ENCODE peak calls at places on chromosomes 16 and 17, in ten cellular contexts. A is left colon; Z is stimulated activated CD8-positive, alpha-beta memory T cell treated with anti-CD3 and anti-CD28 coated beads, Interleukin-4, amount 100 ng/mL, for 1 hour; O is stimulated activated CD4-positive, alpha-beta T cell treated with anti-CD3 and anti-CD28 coated beads, Interleukin-1b, Interleukin-23, amount 100 ng/mL, for 24 hours; U is amniotic stem cell; Y is NCI-H1436; T is pancreas; R is tibial nerve; L is GM18507; E is HTR-8/SVneo. W is an unnamed sample.

GRCh38 chr17:31112001-31112661 is 17.4 kb downstream of the NF1 start:
- DNase-seq in A (no peak), Z (no peak), O (no peak), U (no peak), Y (no peak), T (no peak), R (no peak), L (no peak), E (no peak), W (no peak)

GRCh38 chr17:42221886-42222745 is 27.8 kb upstream of the GHDC start:
- DNase-seq in A (peak; percentile 45), Z (no peak), O (peak; percentile 31), U (peak; percentile 2), Y (peak; percentile 37), T (no peak), R (no peak), L (peak; percentile 25), E (peak; percentile 67), W (peak; percentile 22)

GRCh38 chr16:19105891-19106624 is 7.7 kb upstream of the ITPRIPL2 start:
- DNase-seq in A (no peak), Z (no peak), O (no peak), U (no peak), Y (no peak), T (no peak), R (no peak), L (no peak), E (no peak), W (no peak)

GRCh38 chr17:77155125-77155524 is 14.4 kb downstream of the SEC14L1 start:
- DNase-seq in A (no peak), Z (no peak), O (no peak), U (no peak), Y (no peak), T (no peak), R (no peak), L (no peak), E (no peak), W (no peak)

GRCh38 chr17:42547001-42547461 is 5.7 kb upstream of the HSD17B1 start:
- DNase-seq in A (no peak), Z (no peak), O (no peak), U (no peak), Y (no peak), T (no peak), R (no peak), L (no peak), E (no peak), W (no peak)

GRCh38 chr16:22874394-22874793 is 60.4 kb downstream of the HS3ST2 start:
- DNase-seq in A (no peak), Z (no peak), O (no peak), U (no peak), Y (no peak), T (no peak), R (no peak), L (no peak), E (no peak), W (no peak)

GRCh38 chr16:8493885-8494487 is 96.3 kb downstream of the TMEM114 start:
- DNase-seq in A (no peak), Z (no peak), O (no peak), U (no peak), Y (no peak), T (no peak), R (no peak), L (no peak), E (no peak), W (no peak)

GRCh38 chr17:48619821-48620496 is 4.9 kb upstream of the HOXB8 start:
- DNase-seq in A (peak; percentile 32), Z (no peak), O (no peak), U (no peak), Y (no peak), T (no peak), R (no peak), L (no peak), E (no peak), W (no peak)

GRCh38 chr16:49594706-49595534 is 221.3 kb downstream of the C16orf78 start:
- DNase-seq in A (no peak), Z (no peak), O (no peak), U (no peak), Y (no peak), T (no peak), R (no peak), L (no peak), E (no peak), W (no peak)

GRCh38 chr17:60416368-60416925 is 5.8 kb upstream of the CHCT1 start:
- DNase-seq in A (no peak), Z (no peak), O (no peak), U (no peak), Y (no peak), T (no peak), R (no peak), L (no peak), E (no peak), W (no peak)

GRCh38 chr17:51739245-51739886 is 419.1 kb downstream of the CA10 start:
- DNase-seq in A (no peak), Z (no peak), O (no peak), U (no peak), Y (peak; percentile 93), T (no peak), R (no peak), L (no peak), E (no peak), W (peak; percentile 23)

GRCh38 chr17:17781591-17782424 is 55.0 kb downstream of the SREBF1 start:
- DNase-seq in A (peak; percentile 67), Z (no peak), O (no peak), U (no peak), Y (peak; percentile 76), T (peak; percentile 78), R (peak; percentile 60), L (no peak), E (peak; percentile 64), W (peak; percentile 67)

GRCh38 chr17:45241315-45242011 is 19.8 kb downstream of the FMNL1 start:
- DNase-seq in A (peak; percentile 66), Z (no peak), O (no peak), U (no peak), Y (peak; percentile 91), T (peak; percentile 43), R (no peak), L (no peak), E (no peak), W (peak; percentile 74)

GRCh38 chr17:35376245-35376644 is 2.8 kb upstream of the SLFN11 start:
- DNase-seq in A (no peak), Z (no peak), O (no peak), U (no peak), Y (no peak), T (no peak), R (no peak), L (no peak), E (no peak), W (no peak)

GRCh38 chr17:67742025-67742424 is 24.3 kb downstream of the NOL11 start:
- DNase-seq in A (no peak), Z (no peak), O (no peak), U (no peak), Y (no peak), T (no peak), R (no peak), L (no peak), E (no peak), W (no peak)

GRCh38 chr16:16183562-16183961 is 39.7 kb downstream of the ABCC6 start:
- DNase-seq in A (no peak), Z (no peak), O (no peak), U (no peak), Y (no peak), T (no peak), R (no peak), L (no peak), E (no peak), W (no peak)

GRCh38 chr16:81846105-81846504 is 67.0 kb downstream of the PLCG2 start:
- DNase-seq in A (no peak), Z (no peak), O (no peak), U (no peak), Y (no peak), T (no peak), R (no peak), L (no peak), E (no peak), W (no peak)

GRCh38 chr16:71771571-71771970 is 37.1 kb downstream of the AP1G1 start:
- DNase-seq in A (no peak), Z (no peak), O (no peak), U (no peak), Y (no peak), T (no peak), R (no peak), L (no peak), E (no peak), W (no peak)

GRCh38 chr17:76734080-76734840 is 2.9 kb downstream of the SRSF2 start:
- DNase-seq in A (no peak), Z (no peak), O (no peak), U (no peak), Y (no peak), T (no peak), R (no peak), L (no peak), E (no peak), W (no peak)

GRCh38 chr17:8162232-8162996 is at the start of gene VAMP2:
- DNase-seq in A (peak; percentile 88), Z (peak; percentile 53), O (peak; percentile 68), U (peak; percentile 60), Y (peak; percentile 70), T (peak; percentile 74), R (peak; percentile 72), L (no peak), E (no peak), W (peak; percentile 69)

GRCh38 chr17:21078056-21078825 is 35.4 kb upstream of the USP22 start:
- DNase-seq in A (no peak), Z (no peak), O (no peak), U (no peak), Y (no peak), T (no peak), R (no peak), L (no peak), E (no peak), W (no peak)

GRCh38 chr17:14580494-14580893 is 279.6 kb downstream of the HS3ST3B1 start:
- DNase-seq in A (no peak), Z (no peak), O (no peak), U (no peak), Y (no peak), T (no peak), R (no peak), L (no peak), E (no peak), W (no peak)

GRCh38 chr17:54085020-54085419 is 262.3 kb downstream of the KIF2B start:
- DNase-seq in A (no peak), Z (no peak), O (no peak), U (no peak), Y (no peak), T (no peak), R (no peak), L (no peak), E (no peak), W (no peak)

GRCh38 chr17:42334667-42335066 is 46.4 kb downstream of the STAT5A start:
- DNase-seq in A (no peak), Z (no peak), O (no peak), U (no peak), Y (no peak), T (no peak), R (no peak), L (no peak), E (no peak), W (no peak)

GRCh38 chr16:66357523-66357928 is 9.0 kb upstream of the CDH5 start:
- DNase-seq in A (peak; percentile 40), Z (no peak), O (no peak), U (peak; percentile 63), Y (peak; percentile 44), T (no peak), R (peak; percentile 41), L (peak; percentile 18), E (peak; percentile 87), W (peak; percentile 36)

GRCh38 chr17:31568140-31568938 is 176.9 kb downstream of the RAB11FIP4 start:
- DNase-seq in A (no peak), Z (no peak), O (no peak), U (no peak), Y (no peak), T (no peak), R (no peak), L (no peak), E (no peak), W (no peak)

GRCh38 chr17:71709271-71709670 is 411.5 kb upstream of the SOX9 start:
- DNase-seq in A (no peak), Z (no peak), O (no peak), U (no peak), Y (no peak), T (no peak), R (no peak), L (no peak), E (no peak), W (no peak)

GRCh38 chr16:75043175-75043937 is 44.5 kb downstream of the ZNRF1 start:
- DNase-seq in A (no peak), Z (no peak), O (no peak), U (no peak), Y (no peak), T (no peak), R (no peak), L (no peak), E (no peak), W (no peak)